ENCODE peak calls at places on chromosome 4, in four cellular contexts. U, Z, V and X are unnamed samples. For H3K4me1, the result is how much of the 10 kb centered on the place peaks cover.

GRCh38 chr4:22179124-22179874 is 230.7 kb upstream of the KCNIP4 start:
- DNase-seq in Z (no peak), V (no peak), U (no peak), X (no peak)

GRCh38 chr4:5473125-5473524 is 235.2 kb downstream of the EVC2 start:
- DNase-seq in Z (no peak), V (no peak), U (no peak), X (no peak)

GRCh38 chr4:53196872-53197759 is 168.7 kb downstream of the SCFD2 start:
- DNase-seq in Z (no peak), V (no peak), U (peak), X (no peak)

GRCh38 chr4:8168832-8169598 is 10.4 kb upstream of the ABLIM2 start:
- DNase-seq in V (no peak), U (no peak), Z (no peak), X (no peak)

GRCh38 chr4:13919021-13919441 is 291.5 kb upstream of the BOD1L1 start:
- DNase-seq in U (peak), Z (no peak), V (no peak), X (no peak)

GRCh38 chr4:143381171-143382118 is 44.8 kb downstream of the GAB1 start:
- DNase-seq in U (peak), V (no peak), Z (peak), X (peak)

GRCh38 chr4:134160211-134160610 is 41.4 kb downstream of the PABPC4L start:
- DNase-seq in U (no peak), Z (no peak), V (no peak), X (no peak)

GRCh38 chr4:151114986-151115385 is 15.6 kb downstream of the RPS3A start:
- DNase-seq in V (no peak), U (no peak), Z (no peak), X (no peak)

GRCh38 chr4:155759372-155760252 is 791 bp downstream of the GUCY1B1 start:
- DNase-seq in V (peak), U (peak), Z (peak), X (peak)

GRCh38 chr4:40586034-40586433 is 43.6 kb downstream of the RBM47 start:
- DNase-seq in Z (no peak), U (no peak), V (no peak), X (no peak)

GRCh38 chr4:11954093-11954492 is 525.4 kb upstream of the HS3ST1 start:
- DNase-seq in U (peak), V (no peak), Z (no peak), X (no peak)

GRCh38 chr4:126807132-126807531 is 825.6 kb upstream of the INTU start:
- DNase-seq in U (no peak), V (no peak), Z (no peak), X (no peak)

GRCh38 chr4:168797176-168797575 is 212.9 kb downstream of the CBR4 start:
- DNase-seq in U (no peak), V (no peak), Z (no peak), X (no peak)

GRCh38 chr4:114038762-114039392 is 59.4 kb upstream of the ARSJ start:
- DNase-seq in Z (no peak), V (no peak), U (no peak), X (no peak)

GRCh38 chr4:181619651-181620050 is 623.6 kb upstream of the TENM3 start:
- DNase-seq in Z (no peak), U (no peak), V (no peak), X (no peak)

GRCh38 chr4:82358773-82359324 is 14.9 kb downstream of the HNRNPD start:
- DNase-seq in Z (no peak), V (no peak), U (no peak), X (no peak)
- H3K4me1 ChIP-seq in Z (half or more), V (under half), U (under half), X (under half)

GRCh38 chr4:2253160-2254084 is 8.5 kb downstream of the MXD4 start:
- DNase-seq in Z (peak), U (no peak), V (no peak), X (peak)
- H3K4me1 ChIP-seq in Z (under half), U (under half), V (under half), X (half or more)

DNA sequence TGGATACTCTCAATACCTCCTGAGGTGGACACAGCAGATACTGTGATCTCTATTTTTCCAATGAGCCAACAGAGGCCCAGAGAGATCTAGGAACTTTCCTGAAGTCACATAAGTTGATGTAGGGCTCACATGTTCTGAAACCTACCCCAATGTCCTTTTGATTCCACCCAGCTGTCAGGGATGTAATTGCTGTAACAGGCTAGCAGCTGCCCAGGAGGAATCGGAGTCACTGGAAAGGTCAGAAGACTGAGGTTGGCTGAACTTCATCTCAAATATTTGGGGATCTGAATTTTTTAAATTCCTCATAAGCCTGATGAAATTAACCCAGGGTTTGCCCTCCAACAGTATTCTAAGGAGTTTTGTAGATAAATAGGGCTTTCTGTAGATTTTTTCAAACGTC is 52.5 kb upstream of the PROM1 start:
- DNase-seq in U (no peak), V (no peak), Z (no peak), X (no peak)
- H3K4me1 ChIP-seq in U (under half), V (under half), Z (under half), X (under half)

GRCh38 chr4:163610642-163611041 is 116.2 kb downstream of the TMA16 start:
- DNase-seq in Z (no peak), V (no peak), U (no peak), X (no peak)
- H3K4me1 ChIP-seq in Z (under half), V (under half), U (under half), X (under half)

DNA sequence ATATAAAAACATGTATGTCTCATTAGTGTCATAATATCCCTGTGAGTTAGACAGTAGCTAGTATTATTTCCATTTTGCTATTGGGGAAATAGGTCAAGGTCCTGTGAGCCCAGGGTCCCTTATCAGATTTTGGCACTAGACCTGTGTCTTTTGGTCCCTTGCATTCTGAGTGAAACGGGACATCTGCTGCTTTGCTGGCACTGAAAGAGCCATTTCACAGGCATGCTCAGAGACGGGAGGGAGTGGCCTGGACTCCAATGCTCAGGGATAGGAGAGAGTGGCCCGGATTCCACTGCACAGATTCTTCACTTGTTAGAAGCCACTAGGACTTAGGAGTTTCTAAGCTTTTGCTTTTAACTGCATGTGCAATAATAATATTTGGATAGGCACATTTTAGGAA is 177.2 kb downstream of the TSPAN5 start:
- DNase-seq in U (no peak), Z (no peak), V (no peak), X (no peak)
- H3K4me1 ChIP-seq in U (under half), Z (under half), V (under half), X (under half)

GRCh38 chr4:158171456-158171790 is 1.4 kb downstream of the GASK1B start:
- DNase-seq in Z (no peak), U (no peak), V (no peak), X (no peak)
- H3K4me1 ChIP-seq in Z (under half), U (under half), V (under half), X (under half)

GRCh38 chr4:76277667-76278066 is 26.1 kb downstream of the FAM47E start:
- DNase-seq in Z (no peak), U (no peak), V (no peak), X (no peak)

GRCh38 chr4:76280488-76281441 is 25.8 kb upstream of the STBD1 start:
- DNase-seq in U (no peak), V (no peak), Z (no peak), X (no peak)

GRCh38 chr4:76276813-76277212 is 25.3 kb downstream of the FAM47E start:
- DNase-seq in Z (no peak), V (no peak), U (no peak), X (no peak)

GRCh38 chr4:76279462-76279861 is 27.1 kb upstream of the STBD1 start:
- DNase-seq in U (no peak), V (no peak), Z (no peak), X (no peak)

DNA sequence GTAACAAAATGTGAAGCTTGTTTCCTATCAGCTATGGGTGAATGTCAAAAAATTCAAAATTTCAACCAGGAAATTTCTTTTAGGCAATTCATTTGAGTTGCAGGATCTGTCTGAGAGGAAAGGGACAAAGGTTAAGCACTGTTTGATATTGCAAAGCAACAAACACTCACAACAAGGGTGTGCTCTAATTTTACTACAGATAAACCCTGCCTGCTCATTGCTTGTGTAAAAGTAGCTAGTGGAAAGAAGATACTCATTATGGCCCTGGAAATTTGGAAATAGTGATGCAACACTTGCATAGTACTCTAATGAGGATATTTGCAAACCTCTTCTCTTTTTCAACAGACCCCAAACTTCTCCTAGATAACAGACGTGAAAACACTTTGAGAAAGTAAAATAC is 27.1 kb downstream of the FAM47E start:
- DNase-seq in U (no peak), V (no peak), Z (no peak), X (no peak)
- H3K4me1 ChIP-seq in U (under half), V (under half), Z (under half), X (under half)